ENCODE peak calls at places on chromosomes 11 and 22, in five cellular contexts. One of them, this sample, is unnamed.

GRCh38 chr11:96051820-96052219 is 127.9 kb upstream of the MTMR2 start:
- DNase-seq in CD8-positive, alpha-beta T cell: no peak
- DNase-seq in Karpas-422: no peak
- DNase-seq in ovary: no peak
- DNase-seq in AG04450: no peak
- DNase-seq in this sample: no peak

GRCh38 chr11:8829556-8829955 is 81.4 kb upstream of the AKIP1 start:
- DNase-seq in CD8-positive, alpha-beta T cell: no peak
- DNase-seq in Karpas-422: no peak
- DNase-seq in ovary: no peak
- DNase-seq in AG04450: no peak
- DNase-seq in this sample: no peak

GRCh38 chr22:41876275-41876674 is 38.6 kb downstream of the SHISA8 start:
- DNase-seq in CD8-positive, alpha-beta T cell: no peak
- DNase-seq in Karpas-422: no peak
- DNase-seq in ovary: no peak
- DNase-seq in AG04450: no peak
- DNase-seq in this sample: no peak

GRCh38 chr11:10032991-10033390 is 261.0 kb downstream of the SBF2 start:
- DNase-seq in CD8-positive, alpha-beta T cell: no peak
- DNase-seq in Karpas-422: no peak
- DNase-seq in ovary: no peak
- DNase-seq in AG04450: no peak
- DNase-seq in this sample: no peak

GRCh38 chr11:113372317-113372716 is 15.3 kb upstream of the ANKK1 start:
- DNase-seq in CD8-positive, alpha-beta T cell: no peak
- DNase-seq in Karpas-422: peak
- DNase-seq in ovary: no peak
- DNase-seq in AG04450: no peak
- DNase-seq in this sample: no peak

GRCh38 chr11:48055292-48056132 is 75.2 kb downstream of the PTPRJ start:
- DNase-seq in CD8-positive, alpha-beta T cell: peak
- DNase-seq in Karpas-422: peak
- DNase-seq in ovary: no peak
- DNase-seq in AG04450: no peak
- DNase-seq in this sample: peak

GRCh38 chr11:8068605-8069221 is 12.3 kb upstream of the TUB start:
- DNase-seq in CD8-positive, alpha-beta T cell: no peak
- DNase-seq in Karpas-422: no peak
- DNase-seq in ovary: peak
- DNase-seq in AG04450: peak
- DNase-seq in this sample: no peak

GRCh38 chr11:82047200-82047599 is 686.5 kb downstream of the FAM181B start:
- DNase-seq in CD8-positive, alpha-beta T cell: no peak
- DNase-seq in Karpas-422: no peak
- DNase-seq in ovary: no peak
- DNase-seq in AG04450: no peak
- DNase-seq in this sample: no peak

GRCh38 chr11:68266936-68267880 is 4.6 kb downstream of the C11orf24 start:
- DNase-seq in CD8-positive, alpha-beta T cell: no peak
- DNase-seq in Karpas-422: no peak
- DNase-seq in ovary: no peak
- DNase-seq in AG04450: no peak
- DNase-seq in this sample: peak

GRCh38 chr11:76806608-76807205 is 23.6 kb downstream of the TSKU start:
- DNase-seq in CD8-positive, alpha-beta T cell: no peak
- DNase-seq in Karpas-422: no peak
- DNase-seq in ovary: no peak
- DNase-seq in AG04450: no peak
- DNase-seq in this sample: no peak

GRCh38 chr11:76806131-76806530 is 23.0 kb downstream of the TSKU start:
- DNase-seq in CD8-positive, alpha-beta T cell: no peak
- DNase-seq in Karpas-422: no peak
- DNase-seq in ovary: no peak
- DNase-seq in AG04450: no peak
- DNase-seq in this sample: no peak

GRCh38 chr11:76808996-76809395 is 25.8 kb downstream of the TSKU start:
- DNase-seq in CD8-positive, alpha-beta T cell: no peak
- DNase-seq in Karpas-422: no peak
- DNase-seq in ovary: no peak
- DNase-seq in AG04450: no peak
- DNase-seq in this sample: no peak

GRCh38 chr11:76808158-76808557 is 25.0 kb downstream of the TSKU start:
- DNase-seq in CD8-positive, alpha-beta T cell: no peak
- DNase-seq in Karpas-422: no peak
- DNase-seq in ovary: no peak
- DNase-seq in AG04450: no peak
- DNase-seq in this sample: no peak

DNA sequence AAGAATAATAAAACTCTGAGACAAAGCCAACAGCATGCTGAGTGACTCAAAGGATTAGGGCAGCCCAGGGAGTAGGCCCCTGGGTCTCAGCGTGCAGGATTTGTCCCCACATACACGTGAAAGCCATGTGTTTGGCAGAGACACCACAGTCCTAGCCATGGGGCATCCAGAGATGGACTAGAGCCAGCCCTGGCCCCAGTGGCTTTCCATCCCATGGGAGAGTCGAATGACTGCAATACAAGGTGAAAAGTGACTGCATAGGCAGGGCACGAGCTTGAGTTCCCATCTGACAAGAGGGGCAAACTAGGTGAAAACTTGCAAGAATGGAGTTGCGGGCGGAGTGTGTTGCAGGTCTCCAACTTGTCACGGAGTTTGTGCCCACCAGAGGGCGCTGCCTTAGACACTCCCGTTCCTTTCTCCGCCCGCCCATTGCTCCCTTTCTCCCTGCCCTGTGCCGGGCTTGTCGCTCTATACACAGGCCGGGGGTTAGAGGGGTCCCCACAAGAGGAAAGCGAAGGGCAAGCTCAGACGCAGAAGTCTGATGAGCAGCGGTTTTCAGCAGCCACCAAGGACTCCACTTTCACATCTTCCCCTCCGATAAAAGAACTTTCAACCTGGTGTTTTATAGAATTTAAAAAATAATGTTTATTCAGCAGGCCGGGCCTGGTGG is 24.2 kb downstream of the TSKU start:
- DNase-seq in CD8-positive, alpha-beta T cell: peak
- DNase-seq in Karpas-422: peak
- DNase-seq in ovary: peak
- DNase-seq in AG04450: no peak
- DNase-seq in this sample: peak
- H3K4me3 ChIP-seq in CD8-positive, alpha-beta T cell: no peak
- H3K4me3 ChIP-seq in Karpas-422: no peak
- H3K4me3 ChIP-seq in ovary: no peak
- H3K4me3 ChIP-seq in AG04450: no peak
- H3K4me3 ChIP-seq in this sample: no peak

DNA sequence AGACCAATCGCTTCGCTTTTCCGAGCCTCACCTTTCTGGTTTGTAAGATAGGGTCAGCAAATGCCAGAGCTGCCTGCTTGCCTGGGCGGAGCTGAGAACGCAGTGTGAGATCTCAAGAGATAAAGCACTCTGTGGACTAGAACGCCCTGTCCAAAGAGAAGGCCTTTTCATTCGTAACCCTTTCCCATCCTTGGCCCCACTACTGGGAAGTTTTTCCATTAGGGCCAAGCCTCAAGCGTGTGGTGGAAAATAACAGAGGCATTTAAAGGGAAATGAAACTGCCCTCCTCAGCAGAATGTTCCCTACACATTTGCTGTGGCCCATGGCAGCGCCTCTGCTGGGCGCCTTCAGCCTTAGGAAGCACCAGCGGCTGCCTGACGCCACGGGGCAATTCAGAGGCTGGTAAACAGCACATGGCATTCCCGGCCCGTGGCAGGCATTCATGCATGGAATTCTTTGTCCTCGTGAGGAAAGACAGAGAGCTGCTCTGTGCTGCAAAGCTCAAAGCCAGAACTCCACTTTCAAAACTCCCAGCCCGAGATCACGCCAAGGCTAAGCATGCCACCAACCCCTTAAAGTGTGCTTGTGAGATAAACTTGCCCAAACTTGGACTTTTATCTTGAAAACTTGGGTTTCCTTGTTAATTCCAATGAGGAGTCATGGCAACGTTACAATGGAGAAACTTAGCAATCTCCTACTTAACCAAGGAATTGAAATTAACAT is 38.1 kb downstream of the AHNAK start:
- DNase-seq in CD8-positive, alpha-beta T cell: no peak
- DNase-seq in Karpas-422: peak
- DNase-seq in ovary: peak
- DNase-seq in AG04450: no peak
- DNase-seq in this sample: peak
- H3K4me3 ChIP-seq in CD8-positive, alpha-beta T cell: no peak
- H3K4me3 ChIP-seq in Karpas-422: no peak
- H3K4me3 ChIP-seq in ovary: no peak
- H3K4me3 ChIP-seq in AG04450: no peak
- H3K4me3 ChIP-seq in this sample: no peak

DNA sequence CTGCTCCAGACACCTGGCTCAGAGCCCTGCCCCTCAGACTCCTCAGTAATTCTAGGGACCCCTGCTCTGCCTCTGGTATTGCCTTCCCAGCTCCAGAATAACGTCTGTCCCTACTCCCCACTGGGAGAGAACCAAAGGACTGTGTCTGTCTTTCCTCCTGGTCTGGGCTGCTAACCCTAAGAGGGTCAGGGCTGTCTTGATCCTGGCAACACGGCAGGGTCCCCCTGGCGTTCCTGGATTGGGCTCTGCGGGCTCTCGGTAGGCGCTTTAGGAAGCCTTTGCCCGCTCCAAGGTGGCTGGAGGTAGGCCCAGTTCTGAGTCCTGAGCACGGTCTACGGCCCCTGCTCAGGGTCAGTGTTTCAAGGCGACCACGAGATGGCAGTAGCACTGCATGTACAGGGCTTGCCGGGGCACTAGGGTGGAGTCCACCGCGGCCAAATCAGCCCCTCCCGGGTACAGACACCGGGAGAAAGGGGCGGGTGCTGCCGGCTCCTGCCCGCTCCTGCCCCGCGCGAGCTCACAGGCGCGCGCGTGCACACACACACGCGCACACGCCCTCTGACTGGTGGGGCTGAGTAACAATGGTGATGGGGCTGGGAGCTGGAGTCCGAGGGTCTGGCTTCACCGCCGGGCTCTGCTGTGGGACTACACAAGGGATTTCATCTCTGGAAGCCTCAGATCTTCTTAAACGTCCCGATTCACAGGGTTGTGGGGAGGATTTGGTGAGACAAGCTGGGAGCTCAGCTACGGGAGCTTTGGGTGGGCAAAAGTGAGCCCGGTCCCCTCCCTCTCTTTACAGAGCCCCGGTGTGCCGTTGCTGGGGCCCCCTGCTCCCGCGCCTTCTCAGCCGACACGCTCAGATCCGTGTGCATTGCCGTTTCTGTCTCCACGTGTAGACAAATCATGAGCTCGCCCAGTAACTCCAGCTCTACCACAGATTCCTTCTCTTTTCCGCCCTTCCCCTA is 30.1 kb upstream of the HMOX1 start:
- DNase-seq in CD8-positive, alpha-beta T cell: peak
- DNase-seq in Karpas-422: peak
- DNase-seq in ovary: peak
- DNase-seq in AG04450: peak
- DNase-seq in this sample: peak
- H3K4me3 ChIP-seq in CD8-positive, alpha-beta T cell: peak
- H3K4me3 ChIP-seq in Karpas-422: peak
- H3K4me3 ChIP-seq in ovary: peak
- H3K4me3 ChIP-seq in AG04450: peak
- H3K4me3 ChIP-seq in this sample: peak

DNA sequence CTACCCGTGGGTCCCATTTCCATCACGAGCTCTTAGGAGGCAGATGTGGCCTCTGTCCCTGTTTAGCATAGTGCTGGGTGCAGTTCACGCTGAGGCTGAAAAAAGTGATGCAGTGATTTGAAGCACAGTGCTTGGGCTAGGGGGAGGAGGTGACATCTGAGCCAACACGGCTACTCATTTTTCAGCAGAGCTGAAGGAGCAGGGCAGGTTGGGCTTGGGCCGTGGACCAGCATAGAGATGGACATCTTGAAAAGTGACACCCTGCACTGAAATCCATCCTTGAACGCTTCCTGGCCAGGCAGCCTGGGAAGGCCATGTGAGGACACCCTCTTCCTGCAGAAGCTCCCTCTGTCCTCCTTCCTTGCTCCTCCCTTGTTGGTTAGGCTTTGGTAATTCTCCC is 66.4 kb downstream of the ADAMTS15 start:
- DNase-seq in CD8-positive, alpha-beta T cell: no peak
- DNase-seq in Karpas-422: no peak
- DNase-seq in ovary: no peak
- DNase-seq in AG04450: no peak
- DNase-seq in this sample: no peak
- H3K4me3 ChIP-seq in CD8-positive, alpha-beta T cell: no peak
- H3K4me3 ChIP-seq in Karpas-422: no peak
- H3K4me3 ChIP-seq in ovary: no peak
- H3K4me3 ChIP-seq in AG04450: no peak
- H3K4me3 ChIP-seq in this sample: no peak

GRCh38 chr11:120186408-120186798 is 24.4 kb upstream of the OAF start:
- DNase-seq in CD8-positive, alpha-beta T cell: no peak
- DNase-seq in Karpas-422: no peak
- DNase-seq in ovary: no peak
- DNase-seq in AG04450: no peak
- DNase-seq in this sample: no peak

GRCh38 chr11:120188831-120189455 is 21.9 kb upstream of the OAF start:
- DNase-seq in CD8-positive, alpha-beta T cell: no peak
- DNase-seq in Karpas-422: no peak
- DNase-seq in ovary: peak
- DNase-seq in AG04450: no peak
- DNase-seq in this sample: no peak

GRCh38 chr11:120185678-120186407 is 25.0 kb upstream of the OAF start:
- DNase-seq in CD8-positive, alpha-beta T cell: no peak
- DNase-seq in Karpas-422: no peak
- DNase-seq in ovary: no peak
- DNase-seq in AG04450: no peak
- DNase-seq in this sample: no peak

GRCh38 chr11:120186799-120187591 is 23.8 kb upstream of the OAF start:
- DNase-seq in CD8-positive, alpha-beta T cell: no peak
- DNase-seq in Karpas-422: no peak
- DNase-seq in ovary: no peak
- DNase-seq in AG04450: no peak
- DNase-seq in this sample: no peak

GRCh38 chr11:120188371-120188770 is 22.5 kb upstream of the OAF start:
- DNase-seq in CD8-positive, alpha-beta T cell: no peak
- DNase-seq in Karpas-422: no peak
- DNase-seq in ovary: no peak
- DNase-seq in AG04450: no peak
- DNase-seq in this sample: no peak
- H3K4me3 ChIP-seq in CD8-positive, alpha-beta T cell: no peak
- H3K4me3 ChIP-seq in Karpas-422: no peak
- H3K4me3 ChIP-seq in ovary: no peak
- H3K4me3 ChIP-seq in AG04450: no peak
- H3K4me3 ChIP-seq in this sample: no peak

GRCh38 chr22:36419912-36420882 is 32.4 kb upstream of the MYH9 start:
- DNase-seq in CD8-positive, alpha-beta T cell: no peak
- DNase-seq in Karpas-422: no peak
- DNase-seq in ovary: no peak
- DNase-seq in AG04450: no peak
- DNase-seq in this sample: no peak
- H3K4me3 ChIP-seq in CD8-positive, alpha-beta T cell: no peak
- H3K4me3 ChIP-seq in Karpas-422: no peak
- H3K4me3 ChIP-seq in ovary: peak
- H3K4me3 ChIP-seq in AG04450: no peak
- H3K4me3 ChIP-seq in this sample: no peak

This sample was measured in NB4.